ENCODE peak calls at places on chromosome 20, in six cellular contexts. C is NCI-H510A; K is T-helper 2 cell; A is cardiac fibroblast; B is naive thymus-derived CD4-positive, alpha-beta T cell; E is brain microvascular endothelial cell. N is an unnamed sample.

GRCh38 chr20:59064214-59064722 is 21.7 kb upstream of the PRELID3B start:
- DNase-seq in E (no peak), C (no peak), B (no peak), K (no peak), A (no peak), N (no peak)

GRCh38 chr20:57633945-57634491 is 13.8 kb upstream of the ZBP1 start:
- DNase-seq in C (no peak), E (no peak), B (no peak), K (peak; percentile 50), A (no peak), N (peak; percentile 17)

GRCh38 chr20:57397693-57398108 is 6.5 kb downstream of the RBM38 start:
- DNase-seq in E (no peak), C (no peak), A (no peak), K (peak; percentile 76), B (peak; percentile 38), N (peak; percentile 36)

GRCh38 chr20:32456869-32457421 is 98.8 kb downstream of the ASXL1 start:
- DNase-seq in A (peak; percentile 43), K (no peak), E (no peak), B (no peak), C (no peak), N (no peak)

GRCh38 chr20:49320460-49320859 is 42.6 kb upstream of the ZNFX1 start:
- DNase-seq in C (no peak), B (no peak), A (peak; percentile 58), K (no peak), E (peak; percentile 49), N (no peak)

GRCh38 chr20:61422636-61423425 is 170.8 kb downstream of the CDH4 start:
- DNase-seq in C (no peak), K (no peak), A (no peak), B (no peak), E (no peak), N (no peak)

GRCh38 chr20:18567739-18568091 is 483 bp downstream of the SMIM26 start:
- DNase-seq in A (no peak), E (no peak), C (no peak), K (no peak), B (no peak), N (no peak)

GRCh38 chr20:1275919-1276318 is 9.8 kb downstream of the SNPH start:
- DNase-seq in B (no peak), A (no peak), C (no peak), E (no peak), K (no peak), N (no peak)

GRCh38 chr20:46751856-46752255 is 42.4 kb downstream of the SLC2A10 start:
- DNase-seq in A (peak; percentile 7), C (no peak), K (no peak), B (no peak), E (no peak), N (no peak)

GRCh38 chr20:22836877-22837276 is 198.2 kb upstream of the SSTR4 start:
- DNase-seq in C (no peak), A (peak; percentile 47), K (no peak), B (no peak), E (peak; percentile 19), N (no peak)

GRCh38 chr20:20206788-20207187 is 154.5 kb downstream of the CFAP61 start:
- DNase-seq in A (no peak), C (no peak), K (no peak), B (no peak), E (no peak), N (no peak)

N was measured in activated T-helper 1 cell treated with anti-CD3 and anti-CD28 coated beads, Interleukin-12 subunit alpha, Interleukin-12 subunit beta, Interleukin-2, Interleukin-4 antibody, amounts not matched to agents 30 ng/mL and 10 ng/mL and 1 ng/mL, durations not matched to agents 14 hours and 24 hours and 36 hours.